ENCODE peak calls at places on chromosomes 13 and 19, in four cellular contexts. C is PC-3, J is endothelial cell of umbilical vein, E is mammary epithelial cell. D is an unnamed sample.

GRCh38 chr13:41130356-41130755 is 2.2 kb downstream of the KBTBD6 start:
- DNase-seq in J (no peak), C (no peak), E (no peak), D (peak; percentile 58)

GRCh38 chr13:65606622-65607021 is 1623.5 kb downstream of the PCDH9 start:
- DNase-seq in J (no peak), E (no peak), C (peak; percentile 4), D (no peak)

GRCh38 chr13:98997051-98997730 is 19.3 kb upstream of the DOCK9 start:
- DNase-seq in J (no peak), C (no peak), E (no peak), D (no peak)

GRCh38 chr19:12782424-12783225 is 7.3 kb upstream of the HOOK2 start:
- DNase-seq in J (peak; percentile 96), E (peak; percentile 59), C (peak; percentile 68), D (peak; percentile 84)

GRCh38 chr19:18185538-18185937 is 7.5 kb upstream of the MPV17L2 start:
- DNase-seq in C (no peak), J (no peak), E (no peak), D (no peak)

GRCh38 chr13:22061371-22061805 is 390.5 kb downstream of the FGF9 start:
- DNase-seq in J (no peak), E (no peak), C (no peak), D (no peak)

GRCh38 chr19:1811472-1811894 is 593 bp downstream of the ATP8B3 start:
- DNase-seq in C (peak; percentile 95), E (peak; percentile 84), J (peak; percentile 30), D (peak; percentile 86)

GRCh38 chr19:57642396-57643046 is 9.6 kb downstream of the ZNF211 start:
- DNase-seq in C (no peak), J (no peak), E (peak; percentile 81), D (no peak)

GRCh38 chr13:77033717-77034302 is 6.9 kb upstream of the FBXL3 start:
- DNase-seq in E (peak; percentile 31), J (no peak), C (peak; percentile 82), D (peak; percentile 59)

GRCh38 chr13:21009036-21009435 is 52.4 kb downstream of the LATS2 start:
- DNase-seq in E (no peak), C (no peak), J (no peak), D (no peak)

GRCh38 chr13:20684535-20684934 is 19.0 kb upstream of the IL17D start:
- DNase-seq in E (no peak), C (peak; percentile 65), J (no peak), D (peak; percentile 35)

GRCh38 chr19:12938536-12939291 is at the start of gene CALR:
- DNase-seq in C (peak; percentile 22), E (peak; percentile 40), J (peak; percentile 45), D (peak; percentile 80)

GRCh38 chr19:28288850-28289249 is 924.1 kb downstream of the UQCRFS1 start:
- DNase-seq in J (no peak), C (no peak), E (no peak), D (no peak)
- H3K9me3 ChIP-seq in J (no peaks in the 10 kb centered on the region), C (no peaks in the 10 kb centered on the region), E (no peaks in the 10 kb centered on the region), D (no peaks in the 10 kb centered on the region)

GRCh38 chr13:30910676-30911075 is 4.6 kb downstream of the MEDAG start:
- DNase-seq in C (no peak), E (no peak), J (no peak), D (no peak)

GRCh38 chr13:30905932-30906383 is at the start of gene MEDAG:
- DNase-seq in J (peak; percentile 85), E (no peak), C (no peak), D (peak; percentile 96)

GRCh38 chr13:30906411-30906990 is 430 bp downstream of the MEDAG start:
- DNase-seq in J (peak; percentile 48), C (no peak), E (no peak), D (peak; percentile 70)

GRCh38 chr13:30907167-30907761 is 1.2 kb downstream of the MEDAG start:
- DNase-seq in E (no peak), J (peak; percentile 77), C (no peak), D (peak; percentile 75)

GRCh38 chr13:30908416-30908980 is 2.4 kb downstream of the MEDAG start:
- DNase-seq in C (no peak), E (no peak), J (peak; percentile 75), D (peak; percentile 79)
- H3K9ac ChIP-seq in C (no peak overlapping the region), E (no peak overlapping the region), J (peak overlapping the region; percentile 81), D (peak overlapping the region; percentile 96)

GRCh38 chr13:79913141-79913827 is 427.6 kb downstream of the SPRY2 start:
- DNase-seq in E (no peak), C (no peak), J (peak; percentile 48), D (no peak)
- H3K4me1 ChIP-seq in E (no peaks in the 10 kb centered on the region), C (no peaks in the 10 kb centered on the region), J (peaks cover 21% of the 10 kb centered on the region), D (no peaks in the 10 kb centered on the region)

DNA sequence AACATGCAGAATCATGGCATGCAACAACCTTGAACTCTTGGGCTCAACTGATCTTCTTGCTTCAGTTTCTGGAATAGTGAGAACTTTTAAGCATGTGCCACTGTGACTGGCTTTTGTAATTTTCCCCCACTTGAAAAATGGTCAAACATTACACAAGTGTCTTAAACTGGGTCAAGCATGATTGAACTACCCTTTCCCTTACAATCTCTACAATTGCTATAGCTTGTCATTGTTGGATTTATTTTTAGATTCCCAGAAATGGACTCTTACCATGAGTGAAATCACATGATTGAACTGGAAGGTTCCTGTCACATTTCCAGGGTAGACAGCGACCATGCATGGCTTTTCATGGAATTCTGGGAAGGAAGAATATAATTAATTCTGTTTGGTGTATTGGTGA is 102.2 kb upstream of the TUBA3C start:
- DNase-seq in J (no peak), E (no peak), C (no peak), D (no peak)
- H3K9me3 ChIP-seq in J (peaks cover 2% of the 10 kb centered on the region), E (peaks cover 19% of the 10 kb centered on the region), C (no peaks in the 10 kb centered on the region), D (no peaks in the 10 kb centered on the region)

GRCh38 chr19:45770192-45771101 is 1.4 kb upstream of the SIX5 start:
- DNase-seq in J (peak; percentile 98), C (peak; percentile 93), E (peak; percentile 98), D (peak; percentile 98)
- H3K9ac ChIP-seq in J (no peak overlapping the region), C (peak overlapping the region; percentile 27), E (no peak overlapping the region), D (peak overlapping the region; percentile 84)

GRCh38 chr19:55277494-55277893 is 2.4 kb downstream of the HSPBP1 start:
- DNase-seq in J (no peak), E (no peak), C (no peak), D (no peak)

GRCh38 chr19:55279376-55279772 is 536 bp downstream of the HSPBP1 start:
- DNase-seq in E (no peak), C (no peak), J (no peak), D (no peak)

GRCh38 chr19:55278391-55279135 is 1.3 kb downstream of the HSPBP1 start:
- DNase-seq in E (no peak), J (no peak), C (no peak), D (no peak)

GRCh38 chr19:55276720-55277430 is 3.0 kb downstream of the HSPBP1 start:
- DNase-seq in J (no peak), E (no peak), C (no peak), D (no peak)

GRCh38 chr19:55279773-55280643 is at the start of gene HSPBP1:
- DNase-seq in C (peak; percentile 98), J (peak; percentile 93), E (peak; percentile 97), D (peak; percentile 95)
- H3K4me1 ChIP-seq in C (peaks cover 10% of the 10 kb centered on the region), J (peaks cover 3% of the 10 kb centered on the region), E (peaks cover 5% of the 10 kb centered on the region), D (peaks cover 7% of the 10 kb centered on the region)

DNA sequence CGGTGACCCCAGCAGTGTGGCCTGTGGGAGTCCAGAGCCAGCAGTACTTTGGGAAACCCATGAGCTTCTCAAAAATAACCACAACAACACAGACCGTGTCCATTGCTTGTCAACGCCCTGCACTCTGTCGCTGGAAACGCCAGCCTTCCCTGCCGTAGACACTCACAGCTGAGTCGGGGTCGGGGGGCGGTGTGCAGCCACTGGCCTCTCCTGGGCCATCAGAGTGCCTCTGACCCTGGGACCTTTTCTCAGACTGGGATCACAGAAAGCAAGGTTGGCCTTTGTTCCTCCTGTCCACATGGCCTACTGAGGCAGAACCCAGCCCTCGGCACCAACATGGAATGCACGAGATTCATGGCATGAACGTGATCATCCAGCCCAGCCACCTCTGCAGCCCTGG is 95.7 kb downstream of the TUBA3C start:
- DNase-seq in J (no peak), C (no peak), E (no peak), D (no peak)
- H3K9me3 ChIP-seq in J (peaks cover 17% of the 10 kb centered on the region), C (no peaks in the 10 kb centered on the region), E (peaks cover 34% of the 10 kb centered on the region), D (no peaks in the 10 kb centered on the region)

GRCh38 chr13:106565127-106565775 is 2.7 kb downstream of the ARGLU1 start:
- DNase-seq in E (no peak), J (no peak), C (no peak), D (no peak)
- H3K9ac ChIP-seq in E (no peak overlapping the region), J (no peak overlapping the region), C (peak overlapping the region; percentile 98), D (peak overlapping the region; percentile 94)

DNA sequence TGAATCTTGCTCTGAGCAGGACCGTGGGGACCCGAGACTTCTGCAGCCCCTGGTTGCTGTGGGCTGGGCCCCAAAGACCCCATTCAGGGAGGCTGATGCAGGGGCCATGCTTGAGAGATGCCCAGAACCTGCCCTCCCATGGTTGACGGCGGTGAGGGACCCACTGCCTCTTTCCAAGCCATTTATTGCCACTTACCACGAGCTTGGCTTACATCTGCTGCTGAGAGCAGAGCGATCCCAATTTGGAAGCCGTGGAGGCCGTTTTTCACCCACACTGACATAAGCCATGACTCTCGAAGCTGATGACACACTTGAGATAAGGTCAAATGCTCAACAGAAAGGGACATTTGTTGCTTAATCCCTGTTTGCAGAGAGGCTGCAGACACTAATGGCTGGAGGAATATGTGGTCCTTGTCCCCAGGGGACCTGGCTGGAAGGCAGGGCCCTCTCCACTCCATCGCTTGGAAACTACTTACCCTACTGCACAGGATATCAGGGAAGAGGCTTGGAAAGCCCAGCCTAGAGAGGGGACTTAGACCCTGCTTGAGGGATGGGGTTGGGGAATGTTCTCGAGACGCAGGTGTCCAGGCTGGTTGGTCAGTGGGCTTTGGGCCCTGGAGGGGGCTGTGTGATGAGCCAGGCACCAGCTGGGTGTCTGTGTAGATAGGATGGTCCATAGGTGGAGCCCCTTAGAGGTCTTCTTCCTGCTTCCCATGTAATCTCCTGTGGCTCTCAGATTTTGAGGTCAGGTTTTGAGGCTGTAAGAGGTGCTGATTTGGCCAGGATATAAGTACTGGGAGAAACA is 15.3 kb downstream of the ZNF536 start:
- DNase-seq in C (no peak), J (no peak), E (no peak), D (no peak)
- H3K4me1 ChIP-seq in C (no peaks in the 10 kb centered on the region), J (no peaks in the 10 kb centered on the region), E (no peaks in the 10 kb centered on the region), D (no peaks in the 10 kb centered on the region)